ENCODE peak calls at places on chromosome 13, in eight cellular contexts. T is uterus, E is IMR-90, V is iPS DF 6.9, W is bronchial epithelial cell, A is Peyer's patch, O is adrenal gland, B is GM23248. C is an unnamed sample.
A peak's percentile ranks its signal among the peaks of the same experiment; 100 is the strongest.

GRCh38 chr13:41505209-41505835 is 48.0 kb downstream of the RGCC start:
- DNase-seq in T (no peak), E (peak; percentile 96), V (no peak), W (peak; percentile 68), A (no peak), O (no peak), B (peak; percentile 94), C (no peak)

GRCh38 chr13:45278096-45278645 is 62.8 kb downstream of the TPT1 start:
- DNase-seq in T (no peak), E (no peak), V (no peak), W (no peak), A (no peak), O (no peak), B (no peak), C (no peak)

GRCh38 chr13:66528903-66529576 is 701.1 kb downstream of the PCDH9 start:
- DNase-seq in T (no peak), E (no peak), V (no peak), W (no peak), A (no peak), O (no peak), B (no peak), C (no peak)

GRCh38 chr13:80296638-80297037 is 44.3 kb downstream of the SPRY2 start:
- DNase-seq in T (no peak), E (no peak), V (no peak), W (no peak), A (no peak), O (no peak), B (no peak), C (no peak)

GRCh38 chr13:40472427-40473220 is 193.8 kb downstream of the FOXO1 start:
- DNase-seq in T (no peak), E (no peak), V (no peak), W (no peak), A (peak; percentile 39), O (no peak), B (no peak), C (no peak)

GRCh38 chr13:106752584-106753202 is 184.8 kb upstream of the ARGLU1 start:
- DNase-seq in T (no peak), E (no peak), V (no peak), W (no peak), A (no peak), O (no peak), B (no peak), C (no peak)

GRCh38 chr13:101053289-101053688 is 363.0 kb downstream of the NALCN start:
- DNase-seq in T (no peak), E (no peak), V (no peak), W (no peak), A (no peak), O (no peak), B (peak; percentile 11), C (no peak)

GRCh38 chr13:43786766-43787517 is at the start of gene ENOX1:
- DNase-seq in T (peak; percentile 68), E (peak; percentile 74), V (no peak), W (no peak), A (peak; percentile 47), O (peak; percentile 48), B (peak; percentile 84), C (peak; percentile 46)

GRCh38 chr13:101382086-101382485 is 34.2 kb downstream of the NALCN start:
- DNase-seq in T (no peak), E (no peak), V (no peak), W (no peak), A (no peak), O (no peak), B (no peak), C (no peak)

GRCh38 chr13:68927387-68928026 is 1180.1 kb upstream of the ATXN8OS start:
- DNase-seq in T (no peak), E (no peak), V (peak; percentile 67), W (peak; percentile 3), A (no peak), O (peak; percentile 14), B (no peak), C (no peak)

GRCh38 chr13:92682832-92683517 is 543.6 kb upstream of the GPC6 start:
- DNase-seq in T (no peak), E (no peak), V (no peak), W (no peak), A (no peak), O (no peak), B (no peak), C (no peak)

GRCh38 chr13:31970237-31970930 is 61.2 kb upstream of the FRY start:
- DNase-seq in T (no peak), E (peak; percentile 93), V (no peak), W (peak; percentile 90), A (no peak), O (no peak), B (peak; percentile 90), C (no peak)

GRCh38 chr13:24180743-24181384 is 20.3 kb downstream of the SPATA13 start:
- DNase-seq in T (no peak), E (peak; percentile 79), V (no peak), W (no peak), A (no peak), O (no peak), B (peak; percentile 48), C (no peak)

GRCh38 chr13:45121421-45121820 is 1.1 kb downstream of the GTF2F2 start:
- DNase-seq in T (no peak), E (peak; percentile 53), V (no peak), W (peak; percentile 41), A (no peak), O (no peak), B (peak; percentile 65), C (no peak)

GRCh38 chr13:32811297-32811800 is 204.9 kb upstream of the KL start:
- DNase-seq in T (no peak), E (no peak), V (no peak), W (peak; percentile 17), A (no peak), O (no peak), B (peak; percentile 52), C (no peak)

GRCh38 chr13:98800078-98800477 is 47.6 kb upstream of the SLC15A1 start:
- DNase-seq in T (no peak), E (no peak), V (no peak), W (no peak), A (no peak), O (no peak), B (no peak), C (no peak)

GRCh38 chr13:93411281-93411680 is 184.7 kb downstream of the GPC6 start:
- DNase-seq in T (no peak), E (no peak), V (no peak), W (no peak), A (no peak), O (no peak), B (no peak), C (no peak)

GRCh38 chr13:97573011-97573410 is 139.0 kb downstream of the RAP2A start:
- DNase-seq in T (no peak), E (peak; percentile 24), V (no peak), W (no peak), A (no peak), O (no peak), B (peak; percentile 22), C (no peak)

GRCh38 chr13:27822873-27823311 is 30.6 kb downstream of the GSX1 start:
- DNase-seq in T (no peak), E (no peak), V (no peak), W (no peak), A (no peak), O (no peak), B (no peak), C (no peak)

GRCh38 chr13:43880451-43880850 is 747 bp downstream of the LACC1 start:
- DNase-seq in T (no peak), E (no peak), V (no peak), W (no peak), A (no peak), O (no peak), B (peak; percentile 46), C (no peak)

GRCh38 chr13:111112196-111112595 is 2.9 kb upstream of the ARHGEF7 start:
- DNase-seq in T (no peak), E (no peak), V (no peak), W (no peak), A (no peak), O (no peak), B (no peak), C (no peak)
- H3K27me3 ChIP-seq in T (peaks cover 8% of the 10 kb centered on the region), E (peaks cover 60% of the 10 kb centered on the region), V (peaks cover 22% of the 10 kb centered on the region), W (peaks cover 31% of the 10 kb centered on the region), A (no peaks in the 10 kb centered on the region), O (no peaks in the 10 kb centered on the region), B (peaks cover 42% of the 10 kb centered on the region), C (peaks cover 43% of the 10 kb centered on the region)

DNA sequence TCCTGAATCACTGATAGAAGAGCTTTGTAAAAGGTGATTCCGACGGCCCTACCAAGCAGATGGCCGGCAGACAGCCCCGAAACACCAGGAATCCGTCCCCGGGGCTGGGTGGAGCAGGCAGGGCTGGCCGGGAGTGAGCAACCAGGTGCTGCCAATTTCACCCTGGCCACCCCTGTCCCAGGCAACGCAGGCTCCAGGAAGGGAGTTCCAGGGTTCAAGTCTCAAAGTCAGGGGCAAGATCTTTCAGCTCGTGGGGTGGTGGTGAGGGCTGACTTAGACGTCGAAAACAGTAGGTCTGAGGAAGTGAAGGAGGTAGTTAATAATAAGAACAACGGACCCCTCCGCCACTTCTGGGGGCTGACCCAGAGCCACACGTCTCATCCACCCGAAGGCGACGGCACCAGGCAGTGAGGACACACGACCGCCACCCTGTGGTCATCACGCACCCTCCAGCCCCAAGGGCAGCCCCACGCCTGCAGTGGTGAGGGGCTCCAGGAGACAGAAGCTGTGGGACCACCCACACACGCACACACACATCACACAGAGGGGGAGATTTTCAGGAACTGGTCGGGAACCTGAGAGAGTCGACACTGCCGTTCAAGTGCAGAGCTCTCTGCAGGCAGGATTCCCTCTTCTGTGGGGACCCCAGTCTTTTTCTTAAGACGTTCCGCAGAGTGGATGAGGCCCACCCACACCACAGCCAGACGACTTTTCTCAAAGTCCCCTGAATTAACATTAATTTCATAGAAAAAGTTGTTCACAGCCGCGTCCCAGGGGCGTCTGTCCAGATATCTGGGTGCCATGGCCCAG is 67.2 kb downstream of the SPACA7 start:
- DNase-seq in T (no peak), E (no peak), V (no peak), W (no peak), A (no peak), O (no peak), B (peak; percentile 35), C (no peak)
- H3K27me3 ChIP-seq in T (no peaks in the 10 kb centered on the region), E (peaks cover 9% of the 10 kb centered on the region), V (no peaks in the 10 kb centered on the region), W (no peaks in the 10 kb centered on the region), A (no peaks in the 10 kb centered on the region), O (peaks cover 30% of the 10 kb centered on the region), B (peaks cover 18% of the 10 kb centered on the region), C (peaks cover 54% of the 10 kb centered on the region)

DNA sequence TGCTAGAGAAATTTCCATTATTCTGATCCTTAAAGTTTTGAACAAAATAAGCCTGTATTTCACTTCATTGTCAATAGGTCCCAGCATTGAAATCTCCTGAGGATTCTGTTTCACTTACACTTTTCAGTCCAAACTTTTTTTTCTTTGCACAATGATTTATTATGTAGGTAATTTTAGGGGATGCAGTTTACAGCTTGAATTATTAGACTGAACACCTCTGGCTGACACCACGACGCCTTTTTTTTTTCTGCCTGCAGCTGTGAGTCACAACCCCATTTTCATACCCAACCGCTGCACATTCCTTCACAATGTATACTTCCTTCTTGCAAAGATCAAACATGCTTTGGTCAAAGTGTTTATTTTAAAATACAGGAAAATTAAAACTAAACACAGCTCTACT is 11.3 kb downstream of the ZIC2 start:
- DNase-seq in T (no peak), E (no peak), V (no peak), W (peak; percentile 68), A (no peak), O (no peak), B (peak; percentile 47), C (no peak)
- H3K27me3 ChIP-seq in T (peaks cover 44% of the 10 kb centered on the region), E (peaks cover 94% of the 10 kb centered on the region), V (peaks cover 24% of the 10 kb centered on the region), W (peaks cover 80% of the 10 kb centered on the region), A (no peaks in the 10 kb centered on the region), O (peaks cover 99% of the 10 kb centered on the region), B (peaks cover 98% of the 10 kb centered on the region), C (peaks cover 100% of the 10 kb centered on the region)

DNA sequence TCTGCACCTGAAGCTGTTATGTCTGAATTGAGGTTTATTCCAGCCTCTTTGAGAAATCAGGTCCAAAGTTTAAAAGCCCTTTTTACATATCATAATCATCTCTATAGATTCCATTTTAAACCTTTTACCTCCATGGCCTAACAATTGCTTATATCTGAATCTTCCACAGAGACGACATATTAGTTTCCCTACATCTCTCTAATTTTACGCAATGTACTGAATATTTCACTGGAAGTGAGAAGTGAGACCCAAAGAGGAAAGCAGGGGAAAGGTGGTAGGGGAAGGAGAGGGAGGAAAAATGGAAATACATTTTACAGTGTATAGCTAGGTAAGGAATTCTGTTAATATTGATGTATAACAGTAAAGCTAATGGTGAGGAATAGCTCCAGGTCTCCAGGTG is 189.6 kb downstream of the MZT1 start:
- DNase-seq in T (no peak), E (no peak), V (no peak), W (no peak), A (no peak), O (no peak), B (no peak), C (no peak)
- H3K27me3 ChIP-seq in T (no peaks in the 10 kb centered on the region), E (no peaks in the 10 kb centered on the region), V (no peaks in the 10 kb centered on the region), W (no peaks in the 10 kb centered on the region), A (no peaks in the 10 kb centered on the region), O (no peaks in the 10 kb centered on the region), B (no peaks in the 10 kb centered on the region), C (no peaks in the 10 kb centered on the region)

C was measured in lower lobe of right lung.